ENCODE peak calls at places on chromosomes 2 and 18, in eight cellular contexts. R is Panc1, A is GM12878, O is endothelial cell, Y is HFFc6, U is astrocyte, W is ascending aorta, S is HFF-Myc. G is an unnamed sample.

GRCh38 chr18:48475635-48476549 is 62.9 kb upstream of the CTIF start:
- DNase-seq in U (peak), R (peak), O (peak), A (peak), W (peak), S (peak), Y (peak), G (peak)

GRCh38 chr2:239830718-239831271 is 194.3 kb downstream of the NDUFA10 start:
- DNase-seq in S (no peak), U (no peak), R (no peak), W (peak), A (no peak), O (no peak), Y (no peak), G (no peak)

GRCh38 chr18:69795785-69796184 is 151.9 kb downstream of the CD226 start:
- DNase-seq in O (no peak), A (no peak), Y (no peak), W (no peak), U (peak), R (no peak), S (no peak), G (no peak)

GRCh38 chr2:46909153-46909552 is 6.5 kb downstream of the MCFD2 start:
- DNase-seq in O (no peak), U (no peak), Y (no peak), W (no peak), R (no peak), S (no peak), A (no peak), G (no peak)

GRCh38 chr2:158179660-158180059 is 78.0 kb downstream of the UPP2 start:
- DNase-seq in W (no peak), O (no peak), R (no peak), S (no peak), A (no peak), Y (no peak), U (no peak), G (no peak)

GRCh38 chr2:2170189-2170588 is 160.9 kb downstream of the MYT1L start:
- DNase-seq in U (no peak), W (no peak), A (no peak), Y (no peak), O (no peak), R (no peak), S (no peak), G (no peak)

GRCh38 chr2:40384714-40385113 is 67.2 kb downstream of the SLC8A1 start:
- DNase-seq in A (no peak), O (no peak), Y (peak), U (peak), W (no peak), R (no peak), S (no peak), G (no peak)

GRCh38 chr2:216034065-216034464 is 20.7 kb upstream of the MREG start:
- DNase-seq in U (peak), O (peak), R (no peak), W (peak), Y (peak), S (peak), A (peak), G (peak)

GRCh38 chr2:229275506-229275905 is 4.4 kb upstream of the PID1 start:
- DNase-seq in U (no peak), W (no peak), A (no peak), R (no peak), S (no peak), O (no peak), Y (no peak), G (no peak)

GRCh38 chr2:28681216-28681981 is 70.2 kb upstream of the PPP1CB start:
- DNase-seq in O (no peak), U (peak), A (peak), W (no peak), Y (no peak), R (no peak), S (no peak), G (no peak)

GRCh38 chr18:28559511-28559910 is 382.6 kb upstream of the CDH2 start:
- DNase-seq in Y (no peak), U (no peak), S (no peak), A (no peak), R (no peak), W (no peak), O (no peak), G (no peak)

GRCh38 chr18:22493940-22494339 is 76.2 kb upstream of the CTAGE1 start:
- DNase-seq in O (no peak), U (peak), W (no peak), A (no peak), Y (peak), S (no peak), R (no peak), G (no peak)

GRCh38 chr18:43620936-43621335 is 343.6 kb upstream of the SYT4 start:
- DNase-seq in S (peak), A (no peak), Y (peak), R (no peak), W (no peak), U (peak), O (no peak), G (peak)

GRCh38 chr2:16321872-16322271 is 343.8 kb downstream of the CYRIA start:
- DNase-seq in R (no peak), U (no peak), Y (no peak), W (no peak), A (no peak), O (no peak), S (no peak), G (no peak)

GRCh38 chr2:119659601-119660342 is 19.2 kb upstream of the TMEM177 start:
- DNase-seq in S (no peak), Y (no peak), O (peak), U (no peak), A (no peak), R (peak), W (no peak), G (peak)

GRCh38 chr18:72675394-72675793 is 131.3 kb upstream of the CBLN2 start:
- DNase-seq in A (no peak), R (no peak), U (peak), O (no peak), Y (no peak), W (no peak), S (no peak), G (peak)

GRCh38 chr2:237507478-237507877 is 20.4 kb downstream of the MLPH start:
- DNase-seq in S (no peak), A (no peak), R (no peak), W (no peak), O (no peak), U (no peak), Y (no peak), G (no peak)

GRCh38 chr18:79591040-79591308 is 88.6 kb upstream of the CTDP1 start:
- DNase-seq in Y (no peak), A (no peak), R (no peak), W (no peak), S (no peak), O (no peak), U (no peak), G (no peak)

GRCh38 chr2:226652388-226652787 is 147.2 kb downstream of the IRS1 start:
- DNase-seq in Y (peak), W (no peak), O (no peak), U (peak), R (peak), A (no peak), S (peak), G (no peak)

GRCh38 chr2:162106746-162107145 is 32.7 kb upstream of the DPP4 start:
- DNase-seq in R (no peak), Y (no peak), S (no peak), W (no peak), O (no peak), U (no peak), A (no peak), G (no peak)

DNA sequence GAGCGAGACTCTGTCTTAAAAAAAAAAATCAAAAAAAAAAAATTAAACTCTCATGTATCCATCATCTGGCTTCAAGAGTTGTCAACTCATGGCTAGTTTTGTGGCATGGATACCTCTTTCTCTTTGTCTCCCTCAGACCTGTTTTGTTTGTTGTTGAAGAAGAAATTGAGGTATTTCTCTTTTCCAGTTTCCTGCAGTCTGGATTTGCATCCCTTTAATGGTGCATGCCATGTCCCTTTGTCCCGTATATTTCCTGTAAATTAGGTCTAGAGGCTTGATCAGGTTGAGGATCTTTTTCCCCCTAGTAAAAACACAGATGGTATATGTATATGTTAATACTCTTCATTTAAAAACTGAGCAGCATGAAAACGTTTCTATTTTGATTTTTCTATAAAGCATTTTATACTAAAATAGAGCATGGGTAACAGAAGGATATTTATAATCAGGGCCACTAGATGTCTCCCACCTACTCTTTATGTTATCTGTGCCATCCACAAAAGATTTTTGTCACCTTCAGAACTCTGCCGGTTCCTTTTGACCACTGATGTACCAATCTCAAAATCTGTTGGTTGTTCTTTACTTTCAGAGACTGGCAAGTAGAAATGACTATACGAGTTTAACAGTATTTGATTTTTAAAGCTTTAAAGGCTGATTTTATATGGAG is 80.1 kb downstream of the GALNT1 start:
- DNase-seq in Y (no peak), S (no peak), U (no peak), R (no peak), A (no peak), W (no peak), O (no peak), G (no peak)
- TF ChIP-seq CTCF in Y (peak), S (peak), U (no peak), R (no peak), A (no peak), W (no peak), O (no peak), G (no peak)

GRCh38 chr18:12307251-12307736 is 747 bp upstream of the TUBB6 start:
- DNase-seq in O (peak), A (no peak), S (no peak), R (no peak), Y (peak), W (peak), U (peak), G (peak)
- TF ChIP-seq CTCF in O (no peak), A (no peak), S (no peak), R (no peak), Y (no peak), W (no peak), U (peak), G (no peak)

DNA sequence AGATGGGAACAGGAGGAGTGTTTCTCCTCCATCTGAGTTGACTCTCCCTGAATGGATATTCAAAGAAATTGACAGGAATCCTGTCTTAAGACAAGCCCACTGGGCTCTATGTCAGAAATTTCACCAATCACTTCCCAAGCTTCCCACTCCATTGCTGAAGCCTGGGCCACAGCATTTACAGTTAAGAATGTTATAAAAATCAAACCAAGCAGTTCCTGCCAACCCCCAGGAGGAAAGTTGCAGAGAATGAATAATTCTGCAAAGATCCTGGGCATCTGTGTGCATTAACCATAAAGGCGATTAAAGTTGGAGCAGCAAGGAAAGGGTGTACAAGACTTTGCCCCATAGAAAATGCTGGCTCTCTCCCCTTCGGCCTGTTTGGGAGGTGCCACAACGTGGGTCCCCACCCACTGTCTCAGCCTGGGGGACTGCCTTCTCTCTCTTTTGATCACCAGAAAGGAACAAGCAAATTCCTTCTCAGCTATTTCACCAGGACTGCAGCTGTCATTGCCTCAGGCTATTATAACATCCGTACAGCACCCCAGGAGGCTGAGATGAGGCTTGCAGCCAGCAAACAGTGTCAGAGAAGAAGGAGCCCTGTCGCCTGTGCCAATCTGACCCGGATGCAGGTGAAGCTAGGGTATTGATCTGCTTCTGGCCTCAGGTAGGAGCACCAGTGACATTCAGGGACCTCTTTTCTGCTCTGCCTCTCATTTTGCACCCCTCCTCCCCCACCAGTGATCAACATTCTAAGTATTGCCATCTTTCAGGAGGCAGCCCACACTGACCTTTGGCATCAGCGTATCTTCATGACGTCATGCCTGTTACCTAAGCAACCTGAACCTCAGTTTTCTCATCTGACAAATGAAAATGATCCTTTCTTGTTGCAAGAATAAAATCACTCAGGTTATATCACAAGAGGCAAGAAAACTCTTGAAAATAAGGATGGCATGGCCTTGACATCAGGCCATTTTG is 219.0 kb downstream of the SH3BP4 start:
- DNase-seq in S (no peak), U (peak), O (no peak), A (no peak), W (no peak), R (no peak), Y (peak), G (peak)
- TF ChIP-seq CTCF in S (no peak), U (peak), O (no peak), A (no peak), W (no peak), R (no peak), Y (peak), G (peak)

GRCh38 chr2:187442378-187442777 is 5.7 kb downstream of the CALCRL start:
- DNase-seq in S (no peak), A (no peak), O (no peak), U (no peak), Y (no peak), W (no peak), R (no peak), G (no peak)
- TF ChIP-seq CTCF in S (no peak), A (peak), O (no peak), U (no peak), Y (peak), W (no peak), R (peak), G (no peak)

GRCh38 chr18:33841221-33841967 is 263.4 kb downstream of the ASXL3 start:
- DNase-seq in A (no peak), Y (no peak), U (no peak), W (no peak), S (no peak), R (no peak), O (no peak), G (no peak)

GRCh38 chr18:33837191-33837590 is 259.2 kb downstream of the ASXL3 start:
- DNase-seq in Y (no peak), O (no peak), W (no peak), U (no peak), R (no peak), S (no peak), A (no peak), G (no peak)

GRCh38 chr18:33835419-33835818 is 257.4 kb downstream of the ASXL3 start:
- DNase-seq in U (no peak), A (no peak), O (no peak), R (no peak), Y (no peak), S (no peak), W (no peak), G (no peak)

GRCh38 chr18:33838084-33838483 is 260.1 kb downstream of the ASXL3 start:
- DNase-seq in W (no peak), U (no peak), O (no peak), A (no peak), S (no peak), R (no peak), Y (no peak), G (no peak)

DNA sequence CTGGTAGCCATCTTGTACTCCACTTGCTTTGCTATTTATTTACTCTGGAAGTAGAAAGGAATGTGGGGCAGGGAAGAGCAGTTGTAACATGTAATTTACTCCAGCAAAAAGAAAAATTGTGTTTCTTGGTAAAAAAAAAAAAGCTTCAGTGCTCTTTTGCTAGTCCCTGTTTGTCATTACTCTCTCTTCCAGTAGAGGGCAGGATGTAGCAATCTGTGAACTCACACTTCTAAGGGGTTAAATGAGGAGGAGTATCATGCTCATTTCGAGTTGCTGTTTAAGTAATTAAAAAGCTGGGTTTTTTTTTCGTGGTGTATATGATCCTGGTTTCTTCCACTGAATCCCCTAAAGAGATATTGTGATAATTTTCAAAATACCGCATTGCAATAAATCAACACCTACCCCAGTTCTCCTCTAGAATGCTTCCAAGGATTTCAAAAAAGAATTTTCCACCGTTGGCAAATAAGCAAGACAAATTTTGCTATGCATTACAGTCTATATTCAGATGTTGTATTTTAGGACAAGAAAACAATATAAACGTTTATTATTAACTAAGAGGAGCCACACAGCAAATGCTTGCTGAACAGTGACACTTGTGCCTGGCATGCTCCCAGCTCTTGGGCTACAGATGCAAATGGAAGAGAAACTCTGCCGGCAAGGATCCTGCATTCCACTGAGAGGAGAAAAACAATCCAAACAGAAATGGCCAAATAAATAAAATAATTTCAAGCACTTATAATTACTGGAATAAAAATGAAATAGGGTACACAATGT is 261.6 kb downstream of the ASXL3 start:
- DNase-seq in R (no peak), U (peak), S (peak), W (no peak), O (peak), Y (no peak), A (no peak), G (peak)
- TF ChIP-seq CTCF in R (peak), U (peak), S (peak), W (no peak), O (peak), Y (peak), A (peak), G (peak)